ENCODE peak calls at places on chromosomes 4 and X, in six cellular contexts. E is kidney epithelial cell; O is ELR; I is mammary epithelial cell; Z is lower lobe of right lung; G is stimulated activated naive B cell treated with anti-CD40 and anti-IgM and Interleukin-4, amounts not matched to agents 10 μg/mL and 1 μg/mL and 100 μg/mL, for 72 hours. B is an unnamed sample.
A peak's percentile ranks its signal among the peaks of the same experiment; 100 is the strongest.

GRCh38 chr4:39497909-39498723 is 29.1 kb downstream of the UGDH start:
- DNase-seq in E (no peak), O (no peak), I (no peak), Z (no peak), G (no peak), B (no peak)

GRCh38 chrX:108361316-108361715 is 76.9 kb downstream of the COL4A6 start:
- DNase-seq in E (no peak), O (no peak), I (no peak), Z (no peak), G (no peak), B (no peak)

GRCh38 chr4:20318011-20318898 is 66.5 kb downstream of the SLIT2 start:
- DNase-seq in E (no peak), O (no peak), I (no peak), Z (no peak), G (no peak), B (no peak)

GRCh38 chr4:153553820-153554173 is 87.6 kb downstream of the TMEM131L start:
- DNase-seq in E (no peak), O (no peak), I (no peak), Z (no peak), G (no peak), B (no peak)

GRCh38 chr4:68960294-68961163 is 8.9 kb upstream of the UGT2A3 start:
- DNase-seq in E (no peak), O (peak; percentile 5), I (no peak), Z (no peak), G (no peak), B (no peak)

GRCh38 chrX:132730266-132730665 is 228.2 kb downstream of the HS6ST2 start:
- DNase-seq in E (no peak), O (no peak), I (no peak), Z (no peak), G (no peak), B (no peak)

GRCh38 chrX:45632506-45632905 is 431.8 kb upstream of the DIPK2B start:
- DNase-seq in E (no peak), O (no peak), I (no peak), Z (no peak), G (no peak), B (no peak)

GRCh38 chrX:112832481-112833095 is 8.0 kb downstream of the AMOT start:
- DNase-seq in E (no peak), O (no peak), I (peak; percentile 22), Z (peak; percentile 65), G (no peak), B (peak; percentile 60)

GRCh38 chr4:16199132-16199531 is 27.1 kb downstream of the TAPT1 start:
- DNase-seq in E (no peak), O (peak; percentile 41), I (no peak), Z (no peak), G (no peak), B (no peak)

GRCh38 chr4:158033416-158033863 is 139.4 kb downstream of the GASK1B start:
- DNase-seq in E (no peak), O (peak; percentile 27), I (peak; percentile 52), Z (no peak), G (no peak), B (no peak)

GRCh38 chrX:153297376-153297775 is 24.2 kb downstream of the PNMA6F start:
- DNase-seq in E (no peak), O (no peak), I (no peak), Z (no peak), G (no peak), B (no peak)

GRCh38 chrX:7372843-7373525 is 225.0 kb upstream of the PUDP start:
- DNase-seq in E (no peak), O (peak; percentile 89), I (peak; percentile 71), Z (no peak), G (no peak), B (no peak)

GRCh38 chrX:77160301-77160700 is 286.9 kb upstream of the FGF16 start:
- DNase-seq in E (no peak), O (peak; percentile 1), I (no peak), Z (no peak), G (no peak), B (no peak)

GRCh38 chrX:71859637-71860036 is 51.0 kb upstream of the NHSL2 start:
- DNase-seq in E (no peak), O (peak; percentile 54), I (peak; percentile 36), Z (no peak), G (peak; percentile 11), B (no peak)

GRCh38 chr4:6709230-6710114 is at the start of gene MRFAP1L1:
- DNase-seq in E (peak; percentile 89), O (peak; percentile 98), I (peak; percentile 96), Z (peak; percentile 98), G (peak; percentile 95), B (peak; percentile 95)